ENCODE peak calls at places on chromosomes 2 and 18, in nine cellular contexts. D is GM20000, C is upper lobe of left lung, U is left ventricle myocardium inferior, X is heart left ventricle, S is astrocyte of the cerebellum, G is fibroblast of the aortic adventitia, E is tibial artery, A is cardiac fibroblast. J is an unnamed sample.

GRCh38 chr2:68811364-68811763 is 59.8 kb downstream of the BMP10 start:
- DNase-seq in D (no peak), C (no peak), U (peak), X (peak), S (no peak), G (peak), E (peak), A (peak), J (no peak)

GRCh38 chr2:95526360-95527341 is 42.1 kb upstream of the TRIM43B start:
- DNase-seq in D (peak), C (peak), U (peak), X (peak), S (no peak), G (peak), E (peak), A (peak), J (peak)

GRCh38 chr2:173076557-173077345 is 1.1 kb downstream of the MAP3K20 start:
- DNase-seq in D (peak), C (peak), U (peak), X (peak), S (peak), G (peak), E (peak), A (peak), J (no peak)

GRCh38 chr18:31268985-31269406 is 49.0 kb upstream of the DSG1 start:
- DNase-seq in D (no peak), C (no peak), U (no peak), X (no peak), S (no peak), G (no peak), E (no peak), A (no peak), J (no peak)

GRCh38 chr18:51610481-51610880 is 413.0 kb upstream of the MEX3C start:
- DNase-seq in D (no peak), C (no peak), U (no peak), X (no peak), S (no peak), G (no peak), E (no peak), A (no peak), J (no peak)

GRCh38 chr18:59874166-59874565 is 25.6 kb upstream of the PMAIP1 start:
- DNase-seq in D (no peak), C (no peak), U (no peak), X (no peak), S (peak), G (peak), E (no peak), A (peak), J (no peak)

GRCh38 chr2:96320326-96321229 is 4.5 kb upstream of the ITPRIPL1 start:
- DNase-seq in D (no peak), C (no peak), U (no peak), X (no peak), S (no peak), G (no peak), E (no peak), A (no peak), J (no peak)

GRCh38 chr2:118177932-118178331 is 89.7 kb downstream of the INSIG2 start:
- DNase-seq in D (no peak), C (no peak), U (no peak), X (no peak), S (no peak), G (no peak), E (no peak), A (no peak), J (no peak)

GRCh38 chr2:181072486-181072885 is 92.1 kb downstream of the UBE2E3 start:
- DNase-seq in D (no peak), C (no peak), U (no peak), X (no peak), S (no peak), G (peak), E (no peak), A (peak), J (no peak)

GRCh38 chr18:9506046-9506792 is 30.9 kb downstream of the RALBP1 start:
- DNase-seq in D (no peak), C (no peak), U (no peak), X (peak), S (peak), G (peak), E (no peak), A (no peak), J (no peak)

GRCh38 chr2:86249176-86249842 is 50.1 kb downstream of the MRPL35 start:
- DNase-seq in D (no peak), C (no peak), U (no peak), X (no peak), S (peak), G (peak), E (peak), A (peak), J (no peak)

GRCh38 chr2:201665420-201666158 is 22.3 kb upstream of the TMEM237 start:
- DNase-seq in D (no peak), C (no peak), U (no peak), X (no peak), S (no peak), G (peak), E (no peak), A (peak), J (no peak)
- TF ChIP-seq CTCF in D (no peak), C (no peak), U (peak), X (no peak), S (peak), G (peak), E (no peak), A (no peak), J (peak)

DNA sequence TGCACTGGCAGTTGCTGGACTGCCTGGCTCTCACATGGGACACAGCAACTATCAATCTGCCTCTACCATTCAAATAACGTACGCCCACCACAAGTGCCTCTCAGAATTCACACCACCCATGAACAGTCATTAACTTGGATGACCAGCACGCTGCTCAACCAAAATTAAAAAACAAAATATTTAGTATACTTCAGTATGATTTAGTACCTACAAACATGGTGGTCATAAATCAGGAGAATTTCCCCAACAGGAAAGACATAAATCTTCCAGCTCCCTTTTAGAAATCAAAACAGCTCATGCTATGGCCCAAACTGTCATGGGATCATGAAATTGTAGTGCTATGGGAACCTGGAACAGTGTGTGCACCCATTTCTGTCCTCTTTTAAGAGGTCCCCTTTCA is 317.4 kb upstream of the ETAA1 start:
- DNase-seq in D (no peak), C (no peak), U (no peak), X (no peak), S (no peak), G (no peak), E (no peak), A (no peak), J (no peak)
- TF ChIP-seq CTCF in D (no peak), C (no peak), U (no peak), X (no peak), S (no peak), G (no peak), E (no peak), A (no peak), J (no peak)

DNA sequence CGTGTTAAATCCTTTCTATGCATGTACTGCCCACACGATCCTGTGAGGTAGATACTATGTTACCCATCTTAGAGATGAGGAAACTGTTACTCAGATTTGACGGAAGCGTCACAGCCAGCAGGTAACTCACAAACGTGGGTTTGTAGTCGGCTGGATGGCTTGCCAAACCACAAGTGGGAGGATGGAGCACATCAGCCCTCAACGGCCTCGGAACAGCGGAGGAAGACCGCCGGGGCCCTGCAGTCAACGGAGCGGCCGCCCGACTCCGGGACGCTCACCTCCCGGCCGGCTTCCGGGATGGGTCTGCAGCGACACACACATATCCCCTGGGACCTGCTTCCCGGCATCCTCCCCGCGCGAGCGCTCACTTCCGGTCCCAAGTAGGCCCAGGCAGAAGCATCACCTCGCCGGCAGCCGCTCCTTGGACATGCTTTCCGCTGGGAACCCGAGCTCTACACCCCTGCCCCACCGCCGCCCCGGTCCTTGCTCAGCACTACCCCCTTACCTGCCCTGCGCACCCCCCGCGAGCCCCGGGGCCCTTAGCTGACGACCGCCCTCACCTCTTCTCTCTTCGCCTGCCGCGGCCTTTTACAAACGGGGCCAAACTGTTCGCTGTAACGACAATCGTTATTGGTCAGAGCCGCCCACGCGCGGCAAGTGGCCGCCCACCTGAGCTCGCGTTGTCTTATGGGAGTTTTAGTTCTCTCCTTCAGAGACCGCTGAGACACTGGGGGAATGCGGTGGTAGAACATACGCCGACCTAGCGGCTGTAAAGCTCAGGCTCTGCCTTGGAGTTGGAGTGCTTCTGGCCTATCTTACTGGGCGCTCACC is at the start of gene C2orf42:
- DNase-seq in D (peak), C (peak), U (peak), X (peak), S (peak), G (peak), E (peak), A (peak), J (peak)
- TF ChIP-seq CTCF in D (peak), C (no peak), U (peak), X (no peak), S (peak), G (peak), E (no peak), A (peak), J (no peak)

GRCh38 chr2:77521931-77522470 is at the start of gene LRRTM4:
- DNase-seq in D (no peak), C (no peak), U (no peak), X (peak), S (no peak), G (no peak), E (peak), A (no peak), J (no peak)
- TF ChIP-seq CTCF in D (no peak), C (no peak), U (peak), X (peak), S (peak), G (no peak), E (no peak), A (no peak), J (no peak)

GRCh38 chr2:161063946-161064306 is 96.3 kb upstream of the TANK start:
- DNase-seq in D (no peak), C (no peak), U (no peak), X (no peak), S (no peak), G (no peak), E (no peak), A (no peak), J (no peak)
- TF ChIP-seq CTCF in D (no peak), C (no peak), U (peak), X (no peak), S (no peak), G (no peak), E (no peak), A (no peak), J (peak)

GRCh38 chr2:134683561-134684112 is 35.2 kb downstream of the TMEM163 start:
- DNase-seq in D (peak), C (no peak), U (no peak), X (no peak), S (no peak), G (peak), E (no peak), A (peak), J (no peak)
- TF ChIP-seq CTCF in D (no peak), C (no peak), U (no peak), X (no peak), S (no peak), G (no peak), E (no peak), A (no peak), J (no peak)

DNA sequence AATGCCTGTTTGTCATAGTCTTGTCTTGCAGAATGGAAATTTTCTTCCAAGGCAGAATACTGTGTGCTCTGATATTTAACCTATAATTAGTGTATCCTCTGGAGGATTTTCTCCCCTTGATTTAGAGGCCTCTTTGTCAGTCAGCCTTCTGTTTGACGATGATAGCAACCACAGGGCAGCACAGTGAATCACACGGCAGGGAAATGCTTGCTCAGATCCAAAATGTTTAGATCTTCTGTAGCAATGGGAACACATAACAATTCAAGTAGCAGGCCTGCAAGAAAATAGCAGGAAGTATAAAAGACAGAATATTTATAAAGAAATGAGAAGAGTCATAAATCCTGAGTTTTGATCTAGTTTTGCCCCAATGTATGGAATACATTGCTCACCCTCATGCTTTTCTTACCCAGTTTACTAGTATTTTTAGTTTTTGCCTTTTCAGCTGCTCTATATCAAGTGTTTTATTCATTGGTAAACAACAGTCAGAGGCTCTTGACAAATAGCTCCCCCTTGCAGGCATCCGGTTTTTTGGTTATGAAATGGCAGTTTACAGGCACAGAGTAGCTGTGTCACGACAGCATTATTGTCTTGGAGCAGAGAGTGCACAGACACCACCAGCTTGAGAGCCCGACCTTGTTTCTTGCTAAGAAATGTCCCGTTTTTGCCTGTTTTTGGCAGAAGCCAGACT is 185.1 kb downstream of the MYO3B start:
- DNase-seq in D (no peak), C (no peak), U (no peak), X (no peak), S (no peak), G (no peak), E (no peak), A (peak), J (no peak)
- TF ChIP-seq CTCF in D (no peak), C (no peak), U (no peak), X (no peak), S (no peak), G (no peak), E (no peak), A (no peak), J (no peak)

GRCh38 chr2:130337735-130338325 is 4.9 kb upstream of the IMP4 start:
- DNase-seq in D (no peak), C (no peak), U (no peak), X (no peak), S (peak), G (peak), E (no peak), A (peak), J (no peak)

GRCh38 chr2:130336150-130336876 is 6.4 kb upstream of the IMP4 start:
- DNase-seq in D (no peak), C (no peak), U (no peak), X (no peak), S (no peak), G (no peak), E (no peak), A (no peak), J (no peak)

GRCh38 chr2:130338793-130339345 is 3.8 kb upstream of the IMP4 start:
- DNase-seq in D (no peak), C (peak), U (no peak), X (peak), S (no peak), G (no peak), E (no peak), A (no peak), J (no peak)

GRCh38 chr2:130335226-130335625 is 7.5 kb upstream of the IMP4 start:
- DNase-seq in D (no peak), C (no peak), U (no peak), X (no peak), S (no peak), G (no peak), E (no peak), A (no peak), J (no peak)

DNA sequence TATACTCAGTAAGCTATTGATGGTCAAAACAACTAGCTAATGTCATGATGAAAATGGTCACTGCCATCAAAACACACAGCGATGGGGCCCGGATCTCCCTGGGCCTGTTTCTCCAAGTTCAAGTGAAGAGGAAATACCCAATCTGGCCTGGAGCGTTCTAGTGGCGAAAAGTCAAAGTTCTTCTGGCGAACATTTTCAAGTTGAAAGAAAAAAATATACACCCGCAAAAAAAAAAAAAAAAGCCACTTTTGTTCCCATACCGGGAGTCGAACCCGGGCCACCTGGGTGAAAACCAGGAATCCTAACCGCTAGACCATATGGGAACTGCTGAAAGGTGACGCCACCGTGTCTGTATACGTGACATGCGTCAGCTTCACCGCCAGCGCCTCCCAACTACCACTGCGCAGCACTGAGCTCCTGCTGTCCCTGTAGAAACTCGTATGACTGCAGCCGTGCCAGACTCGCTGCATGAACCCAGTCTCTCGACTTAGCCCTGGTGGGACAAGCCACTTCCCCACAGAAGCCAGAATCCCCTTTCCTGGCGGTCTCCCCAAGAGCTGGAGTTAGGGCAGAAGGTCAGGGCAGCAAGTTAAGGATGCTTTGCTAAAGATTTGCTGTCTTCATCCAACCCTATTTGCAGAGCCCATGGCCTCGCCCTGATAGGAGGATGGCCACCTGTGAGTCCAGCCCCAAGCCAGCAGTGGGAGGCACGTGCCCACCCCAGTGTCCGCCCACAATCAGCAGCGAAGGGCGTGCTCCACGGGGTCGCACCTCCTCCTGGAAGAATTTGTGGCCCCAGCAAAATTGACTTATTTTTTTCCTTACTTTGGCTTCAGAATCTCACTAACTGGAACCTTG is 5.6 kb upstream of the IMP4 start:
- DNase-seq in D (peak), C (peak), U (peak), X (peak), S (peak), G (peak), E (peak), A (peak), J (peak)
- TF ChIP-seq CTCF in D (no peak), C (no peak), U (no peak), X (no peak), S (no peak), G (no peak), E (no peak), A (no peak), J (no peak)

J was measured in B cell.